ENCODE peak calls at places on chromosomes 7 and 10, in four cellular contexts. G, Y, E and I are unnamed samples.
A peak's percentile ranks its signal among the peaks of the same experiment; 100 is the strongest.

GRCh38 chr7:134992626-134993179 is 6.4 kb downstream of the AGBL3 start:
- DNase-seq in G (no peak), Y (no peak), E (peak; percentile 55), I (no peak)

GRCh38 chr7:99344061-99344647 is 18.5 kb downstream of the ARPC1A start:
- DNase-seq in G (no peak), Y (no peak), E (no peak), I (no peak)

GRCh38 chr10:43404675-43405221 is 4.2 kb downstream of the HNRNPF start:
- DNase-seq in G (no peak), Y (no peak), E (no peak), I (no peak)

GRCh38 chr10:44589181-44589884 is 204.4 kb upstream of the CXCL12 start:
- DNase-seq in G (no peak), Y (no peak), E (no peak), I (no peak)

GRCh38 chr7:155959894-155960293 is 147.6 kb upstream of the SHH start:
- DNase-seq in G (no peak), Y (no peak), E (no peak), I (peak; percentile 9)

GRCh38 chr7:131624536-131624935 is 68.1 kb upstream of the PODXL start:
- DNase-seq in G (no peak), Y (no peak), E (no peak), I (no peak)

GRCh38 chr10:68837626-68838322 is 10.4 kb downstream of the STOX1 start:
- DNase-seq in G (no peak), Y (no peak), E (no peak), I (no peak)

GRCh38 chr10:69731698-69732097 is 70.0 kb upstream of the COL13A1 start:
- DNase-seq in G (no peak), Y (no peak), E (no peak), I (no peak)

GRCh38 chr7:121302214-121302745 is 26.5 kb upstream of the WNT16 start:
- DNase-seq in G (no peak), Y (no peak), E (peak; percentile 64), I (no peak)

GRCh38 chr10:3848768-3849643 is 64.0 kb upstream of the KLF6 start:
- DNase-seq in G (no peak), Y (no peak), E (peak; percentile 87), I (no peak)

GRCh38 chr7:76326646-76327233 is 24.3 kb downstream of the HSPB1 start:
- DNase-seq in G (no peak), Y (no peak), E (peak; percentile 80), I (no peak)

GRCh38 chr7:16204953-16205352 is 216.4 kb downstream of the CRPPA start:
- DNase-seq in G (no peak), Y (no peak), E (no peak), I (no peak)

GRCh38 chr7:51240868-51241267 is 75.7 kb downstream of the COBL start:
- DNase-seq in G (no peak), Y (no peak), E (no peak), I (no peak)

GRCh38 chr7:33873981-33874750 is 31.2 kb upstream of the BMPER start:
- DNase-seq in G (no peak), Y (no peak), E (peak; percentile 65), I (no peak)